ENCODE peak calls at places on chromosomes 12 and 14, in four cellular contexts. One of them, this sample, is unnamed.

GRCh38 chr14:79947440-79947839 is 263.9 kb downstream of the DIO2 start:
- DNase-seq in endothelial cell of umbilical vein: no peak
- DNase-seq in SK-N-SH: no peak
- DNase-seq in GM23248: no peak
- DNase-seq in this sample: no peak

GRCh38 chr14:99064262-99064954 is 207.6 kb downstream of the BCL11B start:
- DNase-seq in endothelial cell of umbilical vein: no peak
- DNase-seq in SK-N-SH: no peak
- DNase-seq in GM23248: peak
- DNase-seq in this sample: no peak

GRCh38 chr12:132761032-132761910 is at the start of gene ANKLE2:
- DNase-seq in GM23248: peak
- DNase-seq in endothelial cell of umbilical vein: peak
- DNase-seq in SK-N-SH: peak
- DNase-seq in this sample: peak

GRCh38 chr12:21776242-21776641 is 1.7 kb upstream of the KCNJ8 start:
- DNase-seq in endothelial cell of umbilical vein: no peak
- DNase-seq in SK-N-SH: no peak
- DNase-seq in GM23248: no peak
- DNase-seq in this sample: no peak

GRCh38 chr12:76391461-76391860 is 43.2 kb upstream of the BBS10 start:
- DNase-seq in endothelial cell of umbilical vein: no peak
- DNase-seq in GM23248: no peak
- DNase-seq in SK-N-SH: no peak
- DNase-seq in this sample: no peak

GRCh38 chr14:54348001-54348611 is 48.7 kb upstream of the CDKN3 start:
- DNase-seq in GM23248: peak
- DNase-seq in endothelial cell of umbilical vein: peak
- DNase-seq in SK-N-SH: peak
- DNase-seq in this sample: peak

GRCh38 chr14:22718091-22718490 is 48.4 kb upstream of the OXA1L start:
- DNase-seq in SK-N-SH: no peak
- DNase-seq in endothelial cell of umbilical vein: no peak
- DNase-seq in GM23248: no peak
- DNase-seq in this sample: no peak

GRCh38 chr12:105109465-105110212 is 2.1 kb downstream of the WASHC4 start:
- DNase-seq in SK-N-SH: no peak
- DNase-seq in GM23248: peak
- DNase-seq in endothelial cell of umbilical vein: peak
- DNase-seq in this sample: peak

GRCh38 chr14:93274055-93274806 is 58.6 kb downstream of the BTBD7 start:
- DNase-seq in GM23248: no peak
- DNase-seq in endothelial cell of umbilical vein: no peak
- DNase-seq in SK-N-SH: no peak
- DNase-seq in this sample: no peak

GRCh38 chr12:122523280-122523679 is 3.5 kb downstream of the RSRC2 start:
- DNase-seq in SK-N-SH: no peak
- DNase-seq in GM23248: peak
- DNase-seq in endothelial cell of umbilical vein: no peak
- DNase-seq in this sample: no peak

GRCh38 chr12:111185889-111186227 is 183.0 kb downstream of the PHETA1 start:
- DNase-seq in SK-N-SH: no peak
- DNase-seq in GM23248: no peak
- DNase-seq in endothelial cell of umbilical vein: no peak
- DNase-seq in this sample: no peak

GRCh38 chr12:75933136-75933535 is 98.4 kb downstream of the PHLDA1 start:
- DNase-seq in endothelial cell of umbilical vein: peak
- DNase-seq in GM23248: peak
- DNase-seq in SK-N-SH: no peak
- DNase-seq in this sample: no peak

GRCh38 chr14:78997811-78998210 is 827.6 kb downstream of the NRXN3 start:
- DNase-seq in GM23248: peak
- DNase-seq in SK-N-SH: peak
- DNase-seq in endothelial cell of umbilical vein: peak
- DNase-seq in this sample: no peak

GRCh38 chr12:3988519-3989217 is 115.5 kb upstream of the PARP11 start:
- DNase-seq in GM23248: no peak
- DNase-seq in endothelial cell of umbilical vein: no peak
- DNase-seq in SK-N-SH: no peak
- DNase-seq in this sample: no peak

GRCh38 chr12:130254476-130255276 is 83.0 kb upstream of the PIWIL1 start:
- DNase-seq in endothelial cell of umbilical vein: no peak
- DNase-seq in GM23248: no peak
- DNase-seq in SK-N-SH: no peak
- DNase-seq in this sample: no peak

GRCh38 chr14:26606729-26607128 is 8.9 kb upstream of the NOVA1 start:
- DNase-seq in GM23248: peak
- DNase-seq in SK-N-SH: no peak
- DNase-seq in endothelial cell of umbilical vein: no peak
- DNase-seq in this sample: no peak

GRCh38 chr14:84482256-84483071 is 1047.5 kb upstream of the FLRT2 start:
- DNase-seq in SK-N-SH: no peak
- DNase-seq in endothelial cell of umbilical vein: peak
- DNase-seq in GM23248: peak
- DNase-seq in this sample: no peak

GRCh38 chr12:71312767-71313375 is 126.7 kb upstream of the LGR5 start:
- DNase-seq in SK-N-SH: no peak
- DNase-seq in endothelial cell of umbilical vein: no peak
- DNase-seq in GM23248: no peak
- DNase-seq in this sample: no peak

GRCh38 chr12:119036878-119037493 is 55.6 kb downstream of the SRRM4 start:
- DNase-seq in GM23248: peak
- DNase-seq in SK-N-SH: peak
- DNase-seq in endothelial cell of umbilical vein: no peak
- DNase-seq in this sample: peak

GRCh38 chr12:22527999-22528398 is 16.3 kb downstream of the C2CD5 start:
- DNase-seq in endothelial cell of umbilical vein: peak
- DNase-seq in SK-N-SH: no peak
- DNase-seq in GM23248: peak
- DNase-seq in this sample: no peak

GRCh38 chr12:131621701-131622421 is 89.0 kb upstream of the SFSWAP start:
- DNase-seq in GM23248: no peak
- DNase-seq in endothelial cell of umbilical vein: no peak
- DNase-seq in SK-N-SH: peak
- DNase-seq in this sample: no peak

GRCh38 chr12:42691991-42692557 is 102.5 kb upstream of the PRICKLE1 start:
- DNase-seq in endothelial cell of umbilical vein: no peak
- DNase-seq in GM23248: no peak
- DNase-seq in SK-N-SH: no peak
- DNase-seq in this sample: peak

GRCh38 chr12:3304436-3305135 is 186.4 kb upstream of the PRMT8 start:
- DNase-seq in endothelial cell of umbilical vein: peak
- DNase-seq in GM23248: peak
- DNase-seq in SK-N-SH: no peak
- DNase-seq in this sample: no peak

GRCh38 chr14:104001003-104001402 is 58.7 kb upstream of the RD3L start:
- DNase-seq in endothelial cell of umbilical vein: peak
- DNase-seq in SK-N-SH: peak
- DNase-seq in GM23248: no peak
- DNase-seq in this sample: peak

GRCh38 chr12:100668939-100669536 is 95.6 kb downstream of the GAS2L3 start:
- DNase-seq in endothelial cell of umbilical vein: peak
- DNase-seq in SK-N-SH: peak
- DNase-seq in GM23248: peak
- DNase-seq in this sample: peak

GRCh38 chr14:59836116-59836515 is 34.5 kb downstream of the RTN1 start:
- DNase-seq in SK-N-SH: no peak
- DNase-seq in endothelial cell of umbilical vein: no peak
- DNase-seq in GM23248: no peak
- DNase-seq in this sample: no peak

GRCh38 chr14:59829941-59830734 is 40.4 kb downstream of the RTN1 start:
- DNase-seq in GM23248: peak
- DNase-seq in endothelial cell of umbilical vein: peak
- DNase-seq in SK-N-SH: no peak
- DNase-seq in this sample: peak

GRCh38 chr14:59831121-59831730 is 39.4 kb downstream of the RTN1 start:
- DNase-seq in GM23248: no peak
- DNase-seq in SK-N-SH: no peak
- DNase-seq in endothelial cell of umbilical vein: no peak
- DNase-seq in this sample: no peak

GRCh38 chr14:59829469-59829868 is 41.1 kb downstream of the RTN1 start:
- DNase-seq in endothelial cell of umbilical vein: no peak
- DNase-seq in SK-N-SH: no peak
- DNase-seq in GM23248: no peak
- DNase-seq in this sample: no peak

GRCh38 chr14:59832663-59833294 is 37.8 kb downstream of the RTN1 start:
- DNase-seq in GM23248: no peak
- DNase-seq in SK-N-SH: no peak
- DNase-seq in endothelial cell of umbilical vein: no peak
- DNase-seq in this sample: no peak
- H2AFZ ChIP-seq in GM23248: no peak
- H2AFZ ChIP-seq in SK-N-SH: no peak
- H2AFZ ChIP-seq in endothelial cell of umbilical vein: no peak
- H2AFZ ChIP-seq in this sample: no peak

GRCh38 chr14:20608383-20609095 is 17.4 kb upstream of the RNASE12 start:
- DNase-seq in SK-N-SH: no peak
- DNase-seq in GM23248: no peak
- DNase-seq in endothelial cell of umbilical vein: no peak
- DNase-seq in this sample: peak
- H2AFZ ChIP-seq in SK-N-SH: no peak
- H2AFZ ChIP-seq in GM23248: no peak
- H2AFZ ChIP-seq in endothelial cell of umbilical vein: no peak
- H2AFZ ChIP-seq in this sample: no peak

GRCh38 chr12:52394836-52395405 is 9.5 kb upstream of the KRT84 start:
- DNase-seq in GM23248: no peak
- DNase-seq in SK-N-SH: no peak
- DNase-seq in endothelial cell of umbilical vein: no peak
- DNase-seq in this sample: no peak

GRCh38 chr12:52389313-52390207 is 4.1 kb upstream of the KRT84 start:
- DNase-seq in GM23248: peak
- DNase-seq in SK-N-SH: no peak
- DNase-seq in endothelial cell of umbilical vein: no peak
- DNase-seq in this sample: peak

GRCh38 chr12:52390739-52391617 is 5.5 kb upstream of the KRT84 start:
- DNase-seq in endothelial cell of umbilical vein: peak
- DNase-seq in SK-N-SH: peak
- DNase-seq in GM23248: peak
- DNase-seq in this sample: peak

GRCh38 chr12:52392465-52393007 is 7.1 kb upstream of the KRT84 start:
- DNase-seq in GM23248: no peak
- DNase-seq in SK-N-SH: no peak
- DNase-seq in endothelial cell of umbilical vein: no peak
- DNase-seq in this sample: no peak

GRCh38 chr12:52391618-52392002 is 6.2 kb upstream of the KRT84 start:
- DNase-seq in endothelial cell of umbilical vein: no peak
- DNase-seq in SK-N-SH: peak
- DNase-seq in GM23248: peak
- DNase-seq in this sample: no peak
- H2AFZ ChIP-seq in endothelial cell of umbilical vein: no peak
- H2AFZ ChIP-seq in SK-N-SH: no peak
- H2AFZ ChIP-seq in GM23248: no peak
- H2AFZ ChIP-seq in this sample: no peak

GRCh38 chr12:64273527-64274403 is 51.7 kb upstream of the KICS2 start:
- DNase-seq in SK-N-SH: peak
- DNase-seq in endothelial cell of umbilical vein: peak
- DNase-seq in GM23248: peak
- DNase-seq in this sample: peak
- H2AFZ ChIP-seq in SK-N-SH: no peak
- H2AFZ ChIP-seq in endothelial cell of umbilical vein: no peak
- H2AFZ ChIP-seq in GM23248: peak
- H2AFZ ChIP-seq in this sample: peak

GRCh38 chr12:97336896-97337751 is 125.5 kb upstream of the RMST start:
- DNase-seq in endothelial cell of umbilical vein: no peak
- DNase-seq in GM23248: no peak
- DNase-seq in SK-N-SH: no peak
- DNase-seq in this sample: no peak

GRCh38 chr12:97342130-97342529 is 120.5 kb upstream of the RMST start:
- DNase-seq in endothelial cell of umbilical vein: no peak
- DNase-seq in SK-N-SH: no peak
- DNase-seq in GM23248: no peak
- DNase-seq in this sample: no peak
- H2AFZ ChIP-seq in endothelial cell of umbilical vein: no peak
- H2AFZ ChIP-seq in SK-N-SH: no peak
- H2AFZ ChIP-seq in GM23248: no peak
- H2AFZ ChIP-seq in this sample: peak

DNA sequence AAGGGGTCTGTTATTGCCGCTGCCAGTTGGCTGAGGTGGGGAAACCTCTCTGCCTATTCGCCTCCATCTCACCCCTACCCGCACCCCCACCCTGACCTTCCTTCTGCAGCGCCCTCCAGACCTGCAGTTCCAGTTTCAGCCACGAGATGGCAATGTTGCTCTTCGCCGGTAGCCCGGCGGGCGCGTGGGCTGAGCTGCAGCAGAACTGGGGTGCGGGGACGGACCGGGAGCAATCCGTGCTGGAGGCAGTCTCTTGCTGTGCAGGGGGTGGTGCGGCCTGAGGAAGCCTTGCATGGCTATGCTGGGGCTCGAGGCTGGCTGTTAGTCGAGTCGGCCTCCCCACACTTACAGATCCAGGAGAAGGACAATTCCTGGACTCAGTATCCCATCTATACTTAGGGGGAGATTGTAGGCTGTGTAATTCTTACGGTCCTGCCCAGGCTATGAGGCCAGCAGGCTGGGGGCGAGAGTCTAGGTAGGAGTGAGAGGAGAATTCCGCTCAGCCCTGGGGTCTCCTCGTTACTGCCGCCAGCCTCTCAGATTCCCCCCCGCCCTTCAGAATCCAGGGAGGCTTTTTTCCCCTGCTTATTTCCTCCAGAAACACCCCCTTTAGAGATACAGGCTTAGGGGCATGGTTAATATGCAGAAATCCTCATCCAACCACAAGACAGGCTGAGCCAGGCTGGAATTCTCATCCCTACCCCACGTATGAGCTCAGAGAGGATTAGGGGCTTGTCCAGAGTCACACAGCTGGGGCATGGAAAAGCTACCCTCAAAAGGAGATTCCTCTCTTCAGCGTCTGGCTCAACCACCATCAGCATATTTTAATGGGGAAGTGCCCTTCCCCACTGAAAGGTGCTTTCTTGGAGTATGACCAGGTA is 118.2 kb downstream of the AACS start:
- DNase-seq in SK-N-SH: peak
- DNase-seq in endothelial cell of umbilical vein: peak
- DNase-seq in GM23248: peak
- DNase-seq in this sample: peak
- H2AFZ ChIP-seq in SK-N-SH: no peak
- H2AFZ ChIP-seq in endothelial cell of umbilical vein: no peak
- H2AFZ ChIP-seq in GM23248: peak
- H2AFZ ChIP-seq in this sample: peak

GRCh38 chr14:55441286-55441685 is 870 bp upstream of the TBPL2 start:
- DNase-seq in SK-N-SH: no peak
- DNase-seq in endothelial cell of umbilical vein: no peak
- DNase-seq in GM23248: no peak
- DNase-seq in this sample: no peak

GRCh38 chr14:55436530-55436929 is 3.9 kb downstream of the TBPL2 start:
- DNase-seq in endothelial cell of umbilical vein: no peak
- DNase-seq in GM23248: peak
- DNase-seq in SK-N-SH: no peak
- DNase-seq in this sample: no peak

GRCh38 chr14:55434805-55435174 is 5.6 kb downstream of the TBPL2 start:
- DNase-seq in GM23248: no peak
- DNase-seq in endothelial cell of umbilical vein: no peak
- DNase-seq in SK-N-SH: no peak
- DNase-seq in this sample: no peak

GRCh38 chr14:55440385-55440784 is at the start of gene TBPL2:
- DNase-seq in endothelial cell of umbilical vein: no peak
- DNase-seq in GM23248: no peak
- DNase-seq in SK-N-SH: no peak
- DNase-seq in this sample: peak

GRCh38 chr14:55438066-55438683 is 2.2 kb downstream of the TBPL2 start:
- DNase-seq in endothelial cell of umbilical vein: peak
- DNase-seq in SK-N-SH: peak
- DNase-seq in GM23248: peak
- DNase-seq in this sample: peak
- H2AFZ ChIP-seq in endothelial cell of umbilical vein: no peak
- H2AFZ ChIP-seq in SK-N-SH: no peak
- H2AFZ ChIP-seq in GM23248: no peak
- H2AFZ ChIP-seq in this sample: no peak

This sample was measured in GM23338.